ENCODE peak calls at places on chromosomes 12 and 14, in eight cellular contexts. I, C, K, U, O, Q, V and J are unnamed samples.

GRCh38 chr12:125515887-125516286 is 450.7 kb downstream of the AACS start:
- DNase-seq in U (no peak), Q (no peak), V (no peak), K (no peak), O (no peak), I (no peak), C (no peak), J (no peak)

GRCh38 chr12:48012070-48012469 is 7.8 kb upstream of the COL2A1 start:
- DNase-seq in C (no peak), K (no peak), V (no peak), O (no peak), I (no peak), U (no peak), Q (no peak), J (no peak)

GRCh38 chr14:39368261-39368959 is 63.8 kb downstream of the FBXO33 start:
- DNase-seq in I (peak; percentile 89), U (no peak), V (peak; percentile 76), K (peak; percentile 44), O (peak; percentile 38), C (peak; percentile 92), Q (peak; percentile 78), J (peak; percentile 56)

GRCh38 chr14:49497267-49497666 is 88.9 kb downstream of the RPS29 start:
- DNase-seq in V (no peak), Q (no peak), I (no peak), C (no peak), O (no peak), K (no peak), U (no peak), J (no peak)

GRCh38 chr14:20934148-20934762 is 21.0 kb upstream of the RNASE2 start:
- DNase-seq in U (peak; percentile 10), V (peak; percentile 36), Q (peak; percentile 9), O (peak; percentile 27), I (peak; percentile 83), C (peak; percentile 94), K (peak; percentile 62), J (peak; percentile 44)

GRCh38 chr12:46661161-46661845 is 164.5 kb downstream of the SLC38A4 start:
- DNase-seq in O (peak; percentile 39), Q (peak; percentile 80), I (peak; percentile 76), C (peak; percentile 80), V (peak; percentile 75), K (peak; percentile 71), U (peak; percentile 82), J (peak; percentile 39)

GRCh38 chr12:65823481-65824313 is 586 bp upstream of the HMGA2 start:
- DNase-seq in C (peak; percentile 89), U (peak; percentile 60), I (peak; percentile 84), V (peak; percentile 86), K (peak; percentile 74), Q (peak; percentile 72), O (peak; percentile 41), J (no peak)

GRCh38 chr14:61575751-61576150 is 119.6 kb upstream of the HIF1A start:
- DNase-seq in C (no peak), U (no peak), V (no peak), K (no peak), Q (peak; percentile 65), O (no peak), I (no peak), J (no peak)

GRCh38 chr14:61927521-61927920 is 165.3 kb downstream of the SNAPC1 start:
- DNase-seq in I (peak; percentile 6), K (no peak), O (no peak), V (peak; percentile 40), U (no peak), Q (peak; percentile 87), C (peak; percentile 53), J (no peak)

GRCh38 chr12:32053881-32054624 is 52.6 kb upstream of the BICD1 start:
- DNase-seq in O (no peak), Q (no peak), K (no peak), U (peak; percentile 16), I (no peak), V (peak; percentile 40), C (no peak), J (no peak)

GRCh38 chr12:58564721-58565120 is 355.6 kb downstream of the LRIG3 start:
- DNase-seq in U (no peak), O (no peak), K (no peak), I (no peak), V (no peak), Q (peak; percentile 27), C (no peak), J (no peak)

GRCh38 chr14:62661818-62662217 is 383.4 kb downstream of the KCNH5 start:
- DNase-seq in U (peak; percentile 7), Q (peak; percentile 16), V (no peak), O (no peak), C (no peak), K (no peak), I (no peak), J (no peak)

GRCh38 chr14:100891051-100891450 is 12.5 kb downstream of the RTL1 start:
- DNase-seq in V (no peak), C (no peak), K (no peak), U (no peak), O (no peak), Q (no peak), I (no peak), J (no peak)

GRCh38 chr12:52062167-52063080 is 7.4 kb upstream of the ATG101 start:
- DNase-seq in I (no peak), V (no peak), C (no peak), Q (no peak), U (no peak), K (no peak), O (peak; percentile 57), J (no peak)

GRCh38 chr12:27246141-27246540 is 2.1 kb downstream of the STK38L start:
- DNase-seq in U (no peak), V (no peak), K (no peak), C (peak; percentile 18), O (no peak), I (peak; percentile 66), Q (no peak), J (no peak)

GRCh38 chr12:108525681-108526080 is 10.6 kb downstream of the FICD start:
- DNase-seq in K (no peak), Q (peak; percentile 67), C (no peak), V (no peak), I (no peak), O (no peak), U (no peak), J (no peak)

GRCh38 chr12:106136263-106136662 is 2.5 kb downstream of the NUAK1 start:
- DNase-seq in K (peak; percentile 37), V (peak; percentile 94), O (peak; percentile 70), U (peak; percentile 91), C (peak; percentile 97), Q (peak; percentile 95), I (peak; percentile 97), J (peak; percentile 68)
- H3K4me1 ChIP-seq in K (peaks cover 40% of the 10 kb centered on the region), V (peaks cover 52% of the 10 kb centered on the region), O (peaks cover 28% of the 10 kb centered on the region), U (peaks cover 26% of the 10 kb centered on the region), C (peaks cover 67% of the 10 kb centered on the region), Q (peaks cover 62% of the 10 kb centered on the region), I (peaks cover 48% of the 10 kb centered on the region), J (no peaks in the 10 kb centered on the region)

GRCh38 chr12:5945071-5946008 is at the start of gene ANO2:
- DNase-seq in K (no peak), O (peak; percentile 64), V (peak; percentile 73), Q (no peak), U (peak; percentile 12), C (peak; percentile 82), I (peak; percentile 90), J (no peak)
- TF ChIP-seq CTCF in K (no peak), O (no peak), V (no peak), Q (no peak), U (no peak), C (no peak), I (no peak), J (no peak)

DNA sequence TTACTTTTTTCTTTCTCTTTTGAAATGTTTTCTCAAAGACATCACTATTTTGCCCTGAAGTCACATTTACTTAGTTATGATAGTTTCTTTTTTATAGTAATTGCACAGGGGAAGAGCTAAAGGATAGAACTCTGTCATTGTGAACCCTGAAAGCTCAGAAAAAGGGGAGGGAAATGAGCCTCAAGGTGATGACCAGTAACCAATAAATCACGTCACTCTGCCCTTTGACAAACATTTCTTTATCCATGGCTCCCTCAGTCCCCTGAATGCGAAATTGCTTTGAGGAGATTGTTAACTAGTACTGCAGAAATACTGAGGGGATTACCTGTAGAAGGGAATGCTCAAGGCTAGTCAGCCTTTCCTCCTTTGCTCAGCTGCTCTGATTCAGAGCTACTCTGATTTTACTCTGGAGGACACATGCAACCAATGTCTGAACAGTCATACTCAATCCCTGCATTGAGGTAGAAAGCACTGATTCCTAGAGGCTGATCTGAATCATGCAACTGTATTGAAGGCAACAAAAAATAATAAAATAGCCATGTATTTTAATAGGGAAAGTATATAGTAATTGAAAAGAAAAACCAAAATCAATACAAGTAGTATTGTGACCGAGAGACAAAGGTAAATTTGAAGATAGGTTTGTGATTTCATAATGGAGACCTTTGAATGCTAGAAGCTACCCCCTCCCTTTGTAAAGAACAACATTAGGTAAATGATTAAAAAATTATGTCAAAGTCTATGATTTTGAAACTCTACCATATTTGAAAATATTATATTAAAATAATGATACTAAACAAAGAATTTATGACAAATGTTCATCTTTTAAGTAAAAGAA is 24.7 kb downstream of the SLCO1B1 start:
- DNase-seq in I (no peak), C (peak; percentile 2), Q (no peak), O (no peak), U (no peak), K (no peak), V (no peak), J (no peak)
- TF ChIP-seq EZH2phosphoT487 in I (no peak), C (no peak), Q (no peak), O (no peak), U (no peak), K (no peak), V (no peak), J (no peak)

GRCh38 chr14:81432171-81432570 is 32.0 kb upstream of the STON2 start:
- DNase-seq in O (no peak), V (no peak), U (no peak), C (no peak), Q (no peak), I (no peak), K (no peak), J (no peak)
- H3K4me1 ChIP-seq in O (peaks cover 14% of the 10 kb centered on the region), V (peaks cover 13% of the 10 kb centered on the region), U (peaks cover 3% of the 10 kb centered on the region), C (peaks cover 46% of the 10 kb centered on the region), Q (peaks cover 13% of the 10 kb centered on the region), I (peaks cover 34% of the 10 kb centered on the region), K (peaks cover 16% of the 10 kb centered on the region), J (no peaks in the 10 kb centered on the region)

GRCh38 chr14:105483300-105484068 is 3.2 kb upstream of the CRIP1 start:
- DNase-seq in K (no peak), Q (peak; percentile 18), I (no peak), O (no peak), V (no peak), U (no peak), C (no peak), J (no peak)

GRCh38 chr14:105482486-105483110 is 4.1 kb upstream of the CRIP1 start:
- DNase-seq in C (no peak), I (no peak), V (no peak), U (no peak), K (no peak), Q (no peak), O (no peak), J (no peak)

GRCh38 chr14:105480165-105480564 is 5.5 kb downstream of the CRIP2 start:
- DNase-seq in Q (no peak), V (no peak), C (no peak), O (no peak), U (no peak), K (no peak), I (no peak), J (no peak)

GRCh38 chr14:105480807-105481801 is 5.6 kb upstream of the CRIP1 start:
- DNase-seq in V (peak; percentile 91), U (peak; percentile 53), K (peak; percentile 55), O (peak; percentile 92), I (peak; percentile 92), Q (peak; percentile 90), C (peak; percentile 91), J (peak; percentile 83)

GRCh38 chr14:105481886-105482454 is 4.7 kb upstream of the CRIP1 start:
- DNase-seq in Q (peak; percentile 96), O (peak; percentile 90), U (peak; percentile 84), C (peak; percentile 95), I (peak; percentile 88), K (peak; percentile 95), V (peak; percentile 96), J (peak; percentile 80)
- TF ChIP-seq CTCF in Q (peak; percentile 19), O (no peak), U (no peak), C (no peak), I (no peak), K (no peak), V (no peak), J (peak; percentile 29)